ENCODE peak calls at places on chromosome 21, in eight cellular contexts. One of them, this sample, is unnamed.

GRCh38 chr21:26909972-26910371 is 56.9 kb downstream of the ADAMTS5 start:
- DNase-seq in Caco-2: peak; percentile 44
- DNase-seq in hepatic stellate cell: no peak
- DNase-seq in lung microvascular endothelial cell: no peak
- DNase-seq in NCI-H1105 treated with DMSO at 0.1 percent for 48 hours: no peak
- DNase-seq in DMS153: no peak
- DNase-seq in activated T-cell treated with anti-CD3 and anti-CD28 coated beads for 4 hours: no peak
- DNase-seq in neural crest cell: no peak
- DNase-seq in this sample: no peak

GRCh38 chr21:44427241-44428120 is 27.8 kb upstream of the LRRC3 start:
- DNase-seq in Caco-2: peak; percentile 26
- DNase-seq in hepatic stellate cell: no peak
- DNase-seq in NCI-H1105 treated with DMSO at 0.1 percent for 48 hours: peak; percentile 62
- DNase-seq in DMS153: peak; percentile 84
- DNase-seq in neural crest cell: no peak
- DNase-seq in activated T-cell treated with anti-CD3 and anti-CD28 coated beads for 4 hours: no peak
- DNase-seq in lung microvascular endothelial cell: no peak
- DNase-seq in this sample: no peak

GRCh38 chr21:15874610-15875009 is 144.8 kb downstream of the USP25 start:
- DNase-seq in NCI-H1105 treated with DMSO at 0.1 percent for 48 hours: no peak
- DNase-seq in hepatic stellate cell: no peak
- DNase-seq in activated T-cell treated with anti-CD3 and anti-CD28 coated beads for 4 hours: no peak
- DNase-seq in neural crest cell: no peak
- DNase-seq in Caco-2: no peak
- DNase-seq in lung microvascular endothelial cell: no peak
- DNase-seq in DMS153: no peak
- DNase-seq in this sample: no peak

GRCh38 chr21:31253684-31254083 is 90.4 kb downstream of the TIAM1 start:
- DNase-seq in Caco-2: no peak
- DNase-seq in hepatic stellate cell: no peak
- DNase-seq in DMS153: no peak
- DNase-seq in neural crest cell: no peak
- DNase-seq in activated T-cell treated with anti-CD3 and anti-CD28 coated beads for 4 hours: no peak
- DNase-seq in lung microvascular endothelial cell: peak; percentile 12
- DNase-seq in NCI-H1105 treated with DMSO at 0.1 percent for 48 hours: no peak
- DNase-seq in this sample: no peak

GRCh38 chr21:40901690-40902089 is 54.7 kb upstream of the DSCAM start:
- DNase-seq in neural crest cell: no peak
- DNase-seq in lung microvascular endothelial cell: no peak
- DNase-seq in hepatic stellate cell: no peak
- DNase-seq in NCI-H1105 treated with DMSO at 0.1 percent for 48 hours: no peak
- DNase-seq in Caco-2: no peak
- DNase-seq in DMS153: no peak
- DNase-seq in activated T-cell treated with anti-CD3 and anti-CD28 coated beads for 4 hours: no peak
- DNase-seq in this sample: no peak

GRCh38 chr21:41204736-41205135 is 36.8 kb downstream of the BACE2 start:
- DNase-seq in NCI-H1105 treated with DMSO at 0.1 percent for 48 hours: no peak
- DNase-seq in lung microvascular endothelial cell: no peak
- DNase-seq in neural crest cell: no peak
- DNase-seq in hepatic stellate cell: no peak
- DNase-seq in Caco-2: no peak
- DNase-seq in activated T-cell treated with anti-CD3 and anti-CD28 coated beads for 4 hours: no peak
- DNase-seq in DMS153: no peak
- DNase-seq in this sample: no peak

GRCh38 chr21:45381036-45381787 is 23.8 kb upstream of the COL18A1 start:
- DNase-seq in activated T-cell treated with anti-CD3 and anti-CD28 coated beads for 4 hours: no peak
- DNase-seq in NCI-H1105 treated with DMSO at 0.1 percent for 48 hours: no peak
- DNase-seq in hepatic stellate cell: no peak
- DNase-seq in neural crest cell: no peak
- DNase-seq in Caco-2: peak; percentile 38
- DNase-seq in DMS153: no peak
- DNase-seq in lung microvascular endothelial cell: no peak
- DNase-seq in this sample: peak; percentile 9

GRCh38 chr21:31908106-31909031 is 35.5 kb downstream of the HUNK start:
- DNase-seq in DMS153: no peak
- DNase-seq in Caco-2: peak; percentile 77
- DNase-seq in activated T-cell treated with anti-CD3 and anti-CD28 coated beads for 4 hours: no peak
- DNase-seq in hepatic stellate cell: no peak
- DNase-seq in lung microvascular endothelial cell: no peak
- DNase-seq in neural crest cell: no peak
- DNase-seq in NCI-H1105 treated with DMSO at 0.1 percent for 48 hours: no peak
- DNase-seq in this sample: no peak

GRCh38 chr21:45304945-45305344 is 17.2 kb upstream of the POFUT2 start:
- DNase-seq in DMS153: no peak
- DNase-seq in NCI-H1105 treated with DMSO at 0.1 percent for 48 hours: no peak
- DNase-seq in hepatic stellate cell: no peak
- DNase-seq in Caco-2: no peak
- DNase-seq in neural crest cell: no peak
- DNase-seq in activated T-cell treated with anti-CD3 and anti-CD28 coated beads for 4 hours: no peak
- DNase-seq in lung microvascular endothelial cell: no peak
- DNase-seq in this sample: no peak

GRCh38 chr21:38229260-38229877 is 27.4 kb upstream of the KCNJ15 start:
- DNase-seq in hepatic stellate cell: no peak
- DNase-seq in activated T-cell treated with anti-CD3 and anti-CD28 coated beads for 4 hours: no peak
- DNase-seq in Caco-2: no peak
- DNase-seq in NCI-H1105 treated with DMSO at 0.1 percent for 48 hours: no peak
- DNase-seq in neural crest cell: no peak
- DNase-seq in DMS153: no peak
- DNase-seq in lung microvascular endothelial cell: no peak
- DNase-seq in this sample: no peak

GRCh38 chr21:45292399-45293213 is 4.9 kb upstream of the POFUT2 start:
- DNase-seq in DMS153: peak; percentile 72
- DNase-seq in hepatic stellate cell: peak; percentile 89
- DNase-seq in lung microvascular endothelial cell: peak; percentile 91
- DNase-seq in Caco-2: peak; percentile 85
- DNase-seq in neural crest cell: peak; percentile 85
- DNase-seq in NCI-H1105 treated with DMSO at 0.1 percent for 48 hours: peak; percentile 74
- DNase-seq in activated T-cell treated with anti-CD3 and anti-CD28 coated beads for 4 hours: peak; percentile 58
- DNase-seq in this sample: peak; percentile 72

GRCh38 chr21:42666023-42666747 is 12.8 kb downstream of the PDE9A start:
- DNase-seq in lung microvascular endothelial cell: peak; percentile 29
- DNase-seq in Caco-2: no peak
- DNase-seq in DMS153: no peak
- DNase-seq in hepatic stellate cell: no peak
- DNase-seq in NCI-H1105 treated with DMSO at 0.1 percent for 48 hours: no peak
- DNase-seq in activated T-cell treated with anti-CD3 and anti-CD28 coated beads for 4 hours: no peak
- DNase-seq in neural crest cell: no peak
- DNase-seq in this sample: no peak

GRCh38 chr21:45244799-45245340 is 42.8 kb downstream of the POFUT2 start:
- DNase-seq in DMS153: no peak
- DNase-seq in Caco-2: no peak
- DNase-seq in lung microvascular endothelial cell: no peak
- DNase-seq in neural crest cell: no peak
- DNase-seq in hepatic stellate cell: no peak
- DNase-seq in activated T-cell treated with anti-CD3 and anti-CD28 coated beads for 4 hours: no peak
- DNase-seq in NCI-H1105 treated with DMSO at 0.1 percent for 48 hours: no peak
- DNase-seq in this sample: no peak

GRCh38 chr21:35244514-35244913 is 195.4 kb upstream of the RUNX1 start:
- DNase-seq in lung microvascular endothelial cell: no peak
- DNase-seq in NCI-H1105 treated with DMSO at 0.1 percent for 48 hours: no peak
- DNase-seq in Caco-2: no peak
- DNase-seq in hepatic stellate cell: no peak
- DNase-seq in DMS153: no peak
- DNase-seq in activated T-cell treated with anti-CD3 and anti-CD28 coated beads for 4 hours: no peak
- DNase-seq in neural crest cell: no peak
- DNase-seq in this sample: no peak

GRCh38 chr21:31630062-31630711 is 29.3 kb upstream of the SOD1 start:
- DNase-seq in NCI-H1105 treated with DMSO at 0.1 percent for 48 hours: peak; percentile 62
- DNase-seq in lung microvascular endothelial cell: peak; percentile 95
- DNase-seq in neural crest cell: no peak
- DNase-seq in activated T-cell treated with anti-CD3 and anti-CD28 coated beads for 4 hours: no peak
- DNase-seq in Caco-2: no peak
- DNase-seq in hepatic stellate cell: peak; percentile 38
- DNase-seq in DMS153: peak; percentile 84
- DNase-seq in this sample: no peak

GRCh38 chr21:44313451-44313850 is 13.6 kb downstream of the PFKL start:
- DNase-seq in NCI-H1105 treated with DMSO at 0.1 percent for 48 hours: no peak
- DNase-seq in hepatic stellate cell: no peak
- DNase-seq in lung microvascular endothelial cell: no peak
- DNase-seq in activated T-cell treated with anti-CD3 and anti-CD28 coated beads for 4 hours: no peak
- DNase-seq in DMS153: no peak
- DNase-seq in Caco-2: no peak
- DNase-seq in neural crest cell: no peak
- DNase-seq in this sample: no peak

GRCh38 chr21:41924355-41924754 is 29.5 kb downstream of the C2CD2 start:
- DNase-seq in neural crest cell: no peak
- DNase-seq in Caco-2: no peak
- DNase-seq in activated T-cell treated with anti-CD3 and anti-CD28 coated beads for 4 hours: no peak
- DNase-seq in lung microvascular endothelial cell: no peak
- DNase-seq in NCI-H1105 treated with DMSO at 0.1 percent for 48 hours: no peak
- DNase-seq in DMS153: no peak
- DNase-seq in hepatic stellate cell: peak; percentile 78
- DNase-seq in this sample: no peak

GRCh38 chr21:35581640-35582039 is 478.7 kb downstream of the SETD4 start:
- DNase-seq in activated T-cell treated with anti-CD3 and anti-CD28 coated beads for 4 hours: no peak
- DNase-seq in neural crest cell: no peak
- DNase-seq in hepatic stellate cell: no peak
- DNase-seq in NCI-H1105 treated with DMSO at 0.1 percent for 48 hours: no peak
- DNase-seq in Caco-2: no peak
- DNase-seq in DMS153: no peak
- DNase-seq in lung microvascular endothelial cell: no peak
- DNase-seq in this sample: no peak

GRCh38 chr21:39630827-39631226 is 18.1 kb downstream of the B3GALT5 start:
- DNase-seq in NCI-H1105 treated with DMSO at 0.1 percent for 48 hours: no peak
- DNase-seq in lung microvascular endothelial cell: no peak
- DNase-seq in DMS153: no peak
- DNase-seq in Caco-2: no peak
- DNase-seq in neural crest cell: no peak
- DNase-seq in activated T-cell treated with anti-CD3 and anti-CD28 coated beads for 4 hours: no peak
- DNase-seq in hepatic stellate cell: no peak
- DNase-seq in this sample: no peak

GRCh38 chr21:38954450-38955059 is 148.8 kb downstream of the ETS2 start:
- DNase-seq in neural crest cell: no peak
- DNase-seq in NCI-H1105 treated with DMSO at 0.1 percent for 48 hours: peak; percentile 66
- DNase-seq in DMS153: peak; percentile 98
- DNase-seq in lung microvascular endothelial cell: no peak
- DNase-seq in Caco-2: no peak
- DNase-seq in hepatic stellate cell: no peak
- DNase-seq in activated T-cell treated with anti-CD3 and anti-CD28 coated beads for 4 hours: no peak
- DNase-seq in this sample: no peak

GRCh38 chr21:31918250-31918775 is 45.5 kb downstream of the HUNK start:
- DNase-seq in lung microvascular endothelial cell: no peak
- DNase-seq in activated T-cell treated with anti-CD3 and anti-CD28 coated beads for 4 hours: no peak
- DNase-seq in DMS153: no peak
- DNase-seq in NCI-H1105 treated with DMSO at 0.1 percent for 48 hours: no peak
- DNase-seq in neural crest cell: no peak
- DNase-seq in Caco-2: no peak
- DNase-seq in hepatic stellate cell: no peak
- DNase-seq in this sample: no peak

GRCh38 chr21:43311303-43311817 is 115.6 kb downstream of the SIK1 start:
- DNase-seq in DMS153: peak; percentile 89
- DNase-seq in neural crest cell: no peak
- DNase-seq in hepatic stellate cell: no peak
- DNase-seq in NCI-H1105 treated with DMSO at 0.1 percent for 48 hours: peak; percentile 95
- DNase-seq in activated T-cell treated with anti-CD3 and anti-CD28 coated beads for 4 hours: no peak
- DNase-seq in Caco-2: peak; percentile 85
- DNase-seq in lung microvascular endothelial cell: no peak
- DNase-seq in this sample: no peak

GRCh38 chr21:23223882-23224281 is 2225.7 kb downstream of the NCAM2 start:
- DNase-seq in Caco-2: no peak
- DNase-seq in activated T-cell treated with anti-CD3 and anti-CD28 coated beads for 4 hours: no peak
- DNase-seq in hepatic stellate cell: no peak
- DNase-seq in DMS153: no peak
- DNase-seq in neural crest cell: no peak
- DNase-seq in lung microvascular endothelial cell: no peak
- DNase-seq in NCI-H1105 treated with DMSO at 0.1 percent for 48 hours: no peak
- DNase-seq in this sample: no peak

GRCh38 chr21:20856926-20857325 is 141.3 kb upstream of the NCAM2 start:
- DNase-seq in lung microvascular endothelial cell: no peak
- DNase-seq in NCI-H1105 treated with DMSO at 0.1 percent for 48 hours: peak; percentile 92
- DNase-seq in neural crest cell: no peak
- DNase-seq in Caco-2: peak; percentile 50
- DNase-seq in hepatic stellate cell: no peak
- DNase-seq in activated T-cell treated with anti-CD3 and anti-CD28 coated beads for 4 hours: no peak
- DNase-seq in DMS153: peak; percentile 98
- DNase-seq in this sample: no peak

GRCh38 chr21:25887646-25888321 is 153.0 kb downstream of the GABPA start:
- DNase-seq in neural crest cell: no peak
- DNase-seq in DMS153: no peak
- DNase-seq in lung microvascular endothelial cell: no peak
- DNase-seq in Caco-2: no peak
- DNase-seq in NCI-H1105 treated with DMSO at 0.1 percent for 48 hours: no peak
- DNase-seq in hepatic stellate cell: no peak
- DNase-seq in activated T-cell treated with anti-CD3 and anti-CD28 coated beads for 4 hours: no peak
- DNase-seq in this sample: no peak

GRCh38 chr21:36790616-36791015 is 91.7 kb downstream of the SIM2 start:
- DNase-seq in lung microvascular endothelial cell: peak; percentile 53
- DNase-seq in DMS153: no peak
- DNase-seq in NCI-H1105 treated with DMSO at 0.1 percent for 48 hours: no peak
- DNase-seq in neural crest cell: no peak
- DNase-seq in Caco-2: no peak
- DNase-seq in hepatic stellate cell: no peak
- DNase-seq in activated T-cell treated with anti-CD3 and anti-CD28 coated beads for 4 hours: no peak
- DNase-seq in this sample: no peak

GRCh38 chr21:36630485-36631206 is 68.3 kb upstream of the SIM2 start:
- DNase-seq in hepatic stellate cell: peak; percentile 47
- DNase-seq in DMS153: peak; percentile 9
- DNase-seq in activated T-cell treated with anti-CD3 and anti-CD28 coated beads for 4 hours: peak; percentile 52
- DNase-seq in neural crest cell: peak; percentile 75
- DNase-seq in lung microvascular endothelial cell: peak; percentile 49
- DNase-seq in Caco-2: peak; percentile 74
- DNase-seq in NCI-H1105 treated with DMSO at 0.1 percent for 48 hours: peak; percentile 44
- DNase-seq in this sample: peak; percentile 40

GRCh38 chr21:39842741-39843146 is 24.5 kb upstream of the PCP4 start:
- DNase-seq in Caco-2: no peak
- DNase-seq in neural crest cell: no peak
- DNase-seq in lung microvascular endothelial cell: no peak
- DNase-seq in hepatic stellate cell: no peak
- DNase-seq in activated T-cell treated with anti-CD3 and anti-CD28 coated beads for 4 hours: no peak
- DNase-seq in DMS153: no peak
- DNase-seq in NCI-H1105 treated with DMSO at 0.1 percent for 48 hours: no peak
- DNase-seq in this sample: no peak

GRCh38 chr21:37675202-37675801 is 241.0 kb downstream of the KCNJ6 start:
- DNase-seq in DMS153: no peak
- DNase-seq in Caco-2: no peak
- DNase-seq in activated T-cell treated with anti-CD3 and anti-CD28 coated beads for 4 hours: peak; percentile 36
- DNase-seq in hepatic stellate cell: peak; percentile 57
- DNase-seq in NCI-H1105 treated with DMSO at 0.1 percent for 48 hours: peak; percentile 16
- DNase-seq in neural crest cell: peak; percentile 78
- DNase-seq in lung microvascular endothelial cell: peak; percentile 57
- DNase-seq in this sample: peak; percentile 30

GRCh38 chr21:16541366-16541765 is 811.6 kb downstream of the USP25 start:
- DNase-seq in lung microvascular endothelial cell: peak; percentile 48
- DNase-seq in neural crest cell: no peak
- DNase-seq in NCI-H1105 treated with DMSO at 0.1 percent for 48 hours: no peak
- DNase-seq in activated T-cell treated with anti-CD3 and anti-CD28 coated beads for 4 hours: no peak
- DNase-seq in DMS153: no peak
- DNase-seq in Caco-2: no peak
- DNase-seq in hepatic stellate cell: no peak
- DNase-seq in this sample: no peak

GRCh38 chr21:32371913-32372314 is 20.9 kb downstream of the URB1 start:
- DNase-seq in NCI-H1105 treated with DMSO at 0.1 percent for 48 hours: peak; percentile 80
- DNase-seq in activated T-cell treated with anti-CD3 and anti-CD28 coated beads for 4 hours: no peak
- DNase-seq in neural crest cell: no peak
- DNase-seq in DMS153: peak; percentile 88
- DNase-seq in lung microvascular endothelial cell: peak; percentile 97
- DNase-seq in Caco-2: no peak
- DNase-seq in hepatic stellate cell: peak; percentile 73
- DNase-seq in this sample: no peak

GRCh38 chr21:27464643-27465042 is 497.8 kb upstream of the ADAMTS5 start:
- DNase-seq in neural crest cell: no peak
- DNase-seq in lung microvascular endothelial cell: no peak
- DNase-seq in Caco-2: no peak
- DNase-seq in DMS153: no peak
- DNase-seq in activated T-cell treated with anti-CD3 and anti-CD28 coated beads for 4 hours: no peak
- DNase-seq in hepatic stellate cell: no peak
- DNase-seq in NCI-H1105 treated with DMSO at 0.1 percent for 48 hours: no peak
- DNase-seq in this sample: no peak

GRCh38 chr21:39022901-39023693 is 160.2 kb downstream of the PSMG1 start:
- DNase-seq in NCI-H1105 treated with DMSO at 0.1 percent for 48 hours: no peak
- DNase-seq in activated T-cell treated with anti-CD3 and anti-CD28 coated beads for 4 hours: no peak
- DNase-seq in Caco-2: no peak
- DNase-seq in DMS153: no peak
- DNase-seq in lung microvascular endothelial cell: peak; percentile 23
- DNase-seq in hepatic stellate cell: peak; percentile 50
- DNase-seq in neural crest cell: no peak
- DNase-seq in this sample: no peak

GRCh38 chr21:45078877-45079281 is 4.5 kb downstream of the ADARB1 start:
- DNase-seq in hepatic stellate cell: peak; percentile 48
- DNase-seq in lung microvascular endothelial cell: peak; percentile 86
- DNase-seq in activated T-cell treated with anti-CD3 and anti-CD28 coated beads for 4 hours: peak; percentile 55
- DNase-seq in DMS153: no peak
- DNase-seq in Caco-2: no peak
- DNase-seq in NCI-H1105 treated with DMSO at 0.1 percent for 48 hours: no peak
- DNase-seq in neural crest cell: no peak
- DNase-seq in this sample: no peak